ENCODE peak calls at places on chromosomes 12 and 14, in five cellular contexts. Q is H9, M is fibroblast of lung, N is PC-3, G is adipocyte. W is an unnamed sample.

GRCh38 chr12:39586811-39587210 is 32.8 kb downstream of the ABCD2 start:
- DNase-seq in G (peak), N (no peak), Q (no peak), M (peak), W (no peak)

GRCh38 chr12:71174825-71175224 is 17.0 kb upstream of the TSPAN8 start:
- DNase-seq in M (no peak), Q (no peak), N (no peak), G (no peak), W (no peak)

GRCh38 chr12:30997685-30998440 is 71.3 kb downstream of the TSPAN11 start:
- DNase-seq in M (no peak), N (no peak), Q (no peak), G (no peak), W (no peak)

GRCh38 chr12:54412348-54412747 is 6.7 kb downstream of the ITGA5 start:
- DNase-seq in N (no peak), Q (no peak), M (no peak), G (no peak), W (peak)

GRCh38 chr14:36604757-36605505 is 22.5 kb upstream of the NKX2-8 start:
- DNase-seq in N (peak), G (peak), Q (peak), M (peak), W (peak)

GRCh38 chr12:71838231-71838630 is 1.3 kb upstream of the TBC1D15 start:
- DNase-seq in G (no peak), M (no peak), N (no peak), Q (no peak), W (no peak)

GRCh38 chr14:96586056-96586455 is 83.9 kb downstream of the PAPOLA start:
- DNase-seq in G (no peak), Q (peak), M (no peak), N (no peak), W (no peak)

GRCh38 chr14:66401447-66402095 is 84.6 kb upstream of the CCDC196 start:
- DNase-seq in N (peak), G (peak), Q (no peak), M (peak), W (peak)

GRCh38 chr14:38238881-38239280 is 17.0 kb downstream of the CLEC14A start:
- DNase-seq in G (peak), N (no peak), M (no peak), Q (no peak), W (peak)

GRCh38 chr12:75684678-75685620 is 173.5 kb upstream of the KRR1 start:
- DNase-seq in G (peak), N (no peak), Q (no peak), M (peak), W (no peak)

GRCh38 chr12:3792623-3793288 is 39.8 kb upstream of the CRACR2A start:
- DNase-seq in Q (no peak), M (no peak), N (no peak), G (no peak), W (no peak)

GRCh38 chr14:59919582-59920377 is at the start of gene LRRC9:
- DNase-seq in M (peak), N (no peak), G (peak), Q (peak), W (no peak)

GRCh38 chr12:65643595-65644386 is 180.5 kb upstream of the HMGA2 start:
- DNase-seq in Q (no peak), M (peak), N (peak), G (no peak), W (no peak)

GRCh38 chr14:22650046-22650739 is 6.0 kb upstream of the OR6J1 start:
- DNase-seq in G (no peak), M (no peak), Q (no peak), N (peak), W (no peak)

GRCh38 chr14:61080591-61081010 is 99.6 kb downstream of the SLC38A6 start:
- DNase-seq in N (no peak), M (peak), G (peak), Q (peak), W (no peak)

GRCh38 chr14:49586673-49587460 is 687 bp upstream of the RPS29 start:
- DNase-seq in G (peak), Q (no peak), N (peak), M (peak), W (peak)

GRCh38 chr12:67358686-67359374 is 89.7 kb downstream of the CAND1 start:
- DNase-seq in M (peak), G (peak), N (no peak), Q (no peak), W (no peak)

GRCh38 chr14:39763402-39763890 is 331.2 kb upstream of the FBXO33 start:
- DNase-seq in N (no peak), M (no peak), Q (no peak), G (no peak), W (no peak)

GRCh38 chr14:33642080-33642479 is 308.8 kb downstream of the EGLN3 start:
- DNase-seq in N (no peak), M (no peak), G (no peak), Q (no peak), W (no peak)
- H3K9ac ChIP-seq in N (no peak), M (no peak), G (no peak), Q (no peak), W (no peak)

GRCh38 chr12:32134144-32134888 is 27.7 kb downstream of the BICD1 start:
- DNase-seq in M (peak), G (no peak), Q (no peak), N (peak), W (peak)
- H3K9ac ChIP-seq in M (no peak), G (no peak), Q (no peak), N (no peak), W (no peak)

DNA sequence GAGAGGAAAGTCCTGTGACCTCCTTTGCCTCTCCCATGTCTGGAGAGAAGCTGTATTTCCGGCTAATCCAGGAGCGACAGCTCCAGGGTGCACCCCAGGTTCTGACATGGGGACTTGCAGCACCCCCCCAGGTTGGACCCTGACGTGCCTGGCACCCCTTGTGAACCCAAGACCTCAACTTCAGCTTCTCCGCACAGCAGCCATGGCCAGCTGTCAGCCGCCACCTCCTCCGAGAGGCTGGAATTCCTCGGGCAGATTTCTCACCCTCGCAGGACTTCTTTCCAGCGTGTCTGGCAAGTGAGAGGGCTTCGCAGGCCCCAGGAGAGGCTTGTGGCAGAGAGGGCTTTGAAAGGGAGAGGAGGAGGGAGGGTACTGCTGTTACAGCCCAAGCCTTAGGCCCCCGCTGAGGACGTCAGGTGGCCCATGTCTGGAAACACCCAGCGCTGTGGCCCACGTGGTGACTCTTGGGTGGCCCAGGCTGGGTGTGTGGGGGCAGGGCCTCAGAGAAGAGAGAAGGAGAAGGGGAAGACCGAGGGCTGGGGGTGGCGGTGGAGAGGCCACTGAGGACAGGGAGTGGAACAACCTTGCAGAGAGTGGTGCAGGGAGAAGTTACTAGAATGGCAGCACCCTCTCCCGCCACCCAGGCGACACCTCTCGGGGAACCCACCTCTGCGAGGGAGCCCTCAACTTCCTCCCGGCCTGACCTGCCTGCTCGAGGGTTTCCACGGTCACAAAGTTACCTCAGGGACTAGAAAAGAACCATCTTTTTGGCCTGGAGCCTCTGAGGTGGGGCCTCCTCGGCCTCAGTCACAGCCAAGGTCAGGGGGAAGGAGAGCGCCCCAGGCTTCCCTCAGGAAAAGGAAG is 11.6 kb upstream of the RPS6KL1 start:
- DNase-seq in M (peak), Q (peak), N (no peak), G (no peak), W (no peak)
- H3K9ac ChIP-seq in M (no peak), Q (no peak), N (no peak), G (no peak), W (no peak)

GRCh38 chr12:21502872-21503271 is 1.3 kb downstream of the GOLT1B start:
- DNase-seq in Q (no peak), G (no peak), M (no peak), N (no peak), W (no peak)
- H3K9ac ChIP-seq in Q (no peak), G (peak), M (no peak), N (peak), W (peak)

GRCh38 chr14:101774814-101775213 is 13.3 kb downstream of the PPP2R5C start:
- DNase-seq in N (no peak), G (no peak), M (no peak), Q (no peak), W (no peak)

GRCh38 chr14:101774006-101774755 is 12.7 kb downstream of the PPP2R5C start:
- DNase-seq in Q (no peak), N (no peak), M (no peak), G (no peak), W (no peak)

GRCh38 chr14:101772770-101773169 is 11.3 kb downstream of the PPP2R5C start:
- DNase-seq in N (peak), G (no peak), M (no peak), Q (no peak), W (no peak)

GRCh38 chr14:101775756-101776292 is 14.3 kb downstream of the PPP2R5C start:
- DNase-seq in M (no peak), Q (no peak), G (no peak), N (no peak), W (no peak)

GRCh38 chr14:101773378-101773777 is 11.9 kb downstream of the PPP2R5C start:
- DNase-seq in G (no peak), N (no peak), Q (no peak), M (no peak), W (no peak)
- H3K9ac ChIP-seq in G (no peak), N (no peak), Q (no peak), M (no peak), W (no peak)

DNA sequence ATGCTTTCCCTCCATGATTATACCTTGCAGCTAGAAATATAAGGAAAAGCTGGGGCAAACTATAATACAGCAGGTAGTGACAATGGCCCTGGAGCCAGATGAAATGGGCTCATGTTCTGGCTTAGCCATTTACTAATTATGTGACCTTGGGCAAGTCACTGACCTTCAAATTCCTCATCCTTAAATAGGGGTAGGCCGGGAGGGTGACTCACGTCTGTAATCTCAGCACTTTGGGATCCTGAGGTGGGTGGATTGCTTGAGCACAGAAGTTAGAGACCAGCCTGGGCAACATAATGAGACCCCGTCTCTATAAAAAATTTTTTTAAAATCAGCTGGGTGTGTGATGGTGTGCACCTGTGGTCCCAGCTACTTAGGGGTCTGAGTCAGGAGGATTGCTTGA is 155.4 kb downstream of the C12orf75 start:
- DNase-seq in M (peak), G (no peak), N (no peak), Q (no peak), W (no peak)
- H3K9ac ChIP-seq in M (no peak), G (no peak), N (no peak), Q (no peak), W (peak)

W was measured in endothelial cell of umbilical vein.